ENCODE peak calls at places on chromosomes 13 and 19, in nine cellular contexts. B, N, Q, H, A, L, W, R and V are unnamed samples.

GRCh38 chr19:33219261-33219812 is 6.3 kb downstream of the SLC7A10 start:
- DNase-seq in B (no peak), N (no peak), Q (no peak), H (no peak), A (no peak), L (no peak), W (no peak), R (no peak), V (no peak)

GRCh38 chr13:48121733-48122132 is 26.8 kb upstream of the MED4 start:
- DNase-seq in B (no peak), N (no peak), Q (no peak), H (no peak), A (no peak), L (no peak), W (no peak), R (no peak), V (no peak)

GRCh38 chr19:48819366-48819816 is 8.6 kb upstream of the BCAT2 start:
- DNase-seq in B (peak), N (peak), Q (peak), H (peak), A (peak), L (peak), W (peak), R (peak), V (no peak)

GRCh38 chr13:34161829-34162544 is 344.0 kb downstream of the RFC3 start:
- DNase-seq in B (no peak), N (no peak), Q (no peak), H (no peak), A (no peak), L (peak), W (no peak), R (no peak), V (no peak)

GRCh38 chr19:41872384-41872774 is 4.7 kb upstream of the CD79A start:
- DNase-seq in B (no peak), N (no peak), Q (no peak), H (no peak), A (no peak), L (no peak), W (no peak), R (no peak), V (no peak)

GRCh38 chr13:114068723-114069322 is 63.6 kb downstream of the RASA3 start:
- DNase-seq in B (peak), N (peak), Q (peak), H (no peak), A (peak), L (peak), W (no peak), R (peak), V (no peak)

GRCh38 chr19:29881386-29881785 is 60.7 kb upstream of the URI1 start:
- DNase-seq in B (no peak), N (no peak), Q (no peak), H (no peak), A (no peak), L (no peak), W (no peak), R (no peak), V (no peak)

GRCh38 chr13:69796256-69796655 is 311.4 kb upstream of the ATXN8OS start:
- DNase-seq in B (no peak), N (no peak), Q (no peak), H (no peak), A (no peak), L (no peak), W (no peak), R (no peak), V (no peak)

GRCh38 chr19:41670755-41671154 is 17.3 kb downstream of the CEACAM7 start:
- DNase-seq in B (no peak), N (no peak), Q (no peak), H (no peak), A (no peak), L (no peak), W (no peak), R (no peak), V (no peak)

GRCh38 chr13:98567140-98567539 is 9.8 kb downstream of the STK24 start:
- DNase-seq in B (no peak), N (no peak), Q (no peak), H (no peak), A (no peak), L (no peak), W (no peak), R (no peak), V (no peak)

GRCh38 chr19:48274173-48274572 is 4.3 kb downstream of the ZNF114 start:
- DNase-seq in B (no peak), N (no peak), Q (no peak), H (no peak), A (no peak), L (no peak), W (no peak), R (no peak), V (no peak)

GRCh38 chr13:113732961-113733950 is 25.8 kb upstream of the TMEM255B start:
- DNase-seq in B (no peak), N (no peak), Q (no peak), H (no peak), A (no peak), L (no peak), W (no peak), R (no peak), V (no peak)

GRCh38 chr13:92989301-92989700 is 237.3 kb upstream of the GPC6 start:
- DNase-seq in B (no peak), N (no peak), Q (no peak), H (no peak), A (no peak), L (no peak), W (no peak), R (no peak), V (no peak)

GRCh38 chr19:41166888-41167804 is 25.9 kb upstream of the CYP2S1 start:
- DNase-seq in B (no peak), N (no peak), Q (no peak), H (no peak), A (no peak), L (no peak), W (no peak), R (no peak), V (no peak)

GRCh38 chr13:44015808-44016207 is 136.1 kb downstream of the LACC1 start:
- DNase-seq in B (no peak), N (no peak), Q (no peak), H (no peak), A (no peak), L (peak), W (no peak), R (no peak), V (no peak)

GRCh38 chr13:42040730-42041016 is 7.8 kb upstream of the DGKH start:
- DNase-seq in B (no peak), N (no peak), Q (no peak), H (no peak), A (no peak), L (no peak), W (no peak), R (no peak), V (no peak)

GRCh38 chr19:19385900-19386339 is 19.6 kb upstream of the GATAD2A start:
- DNase-seq in B (peak), N (no peak), Q (no peak), H (no peak), A (no peak), L (no peak), W (no peak), R (no peak), V (no peak)
- TF ChIP-seq POLR2A in B (no peak), N (no peak), Q (peak), H (peak), A (peak), L (peak), W (no peak), R (no peak), V (peak)

GRCh38 chr13:71828117-71828516 is 38.9 kb downstream of the DACH1 start:
- DNase-seq in B (no peak), N (no peak), Q (no peak), H (no peak), A (no peak), L (no peak), W (no peak), R (no peak), V (no peak)
- TF ChIP-seq POLR2A in B (no peak), N (no peak), Q (no peak), H (no peak), A (no peak), L (no peak), W (no peak), R (no peak), V (no peak)

GRCh38 chr19:2785244-2786000 is at the start of gene THOP1:
- DNase-seq in B (peak), N (peak), Q (peak), H (peak), A (peak), L (peak), W (peak), R (peak), V (peak)
- TF ChIP-seq POLR2A in B (peak), N (peak), Q (peak), H (peak), A (peak), L (peak), W (peak), R (no peak), V (peak)

GRCh38 chr13:105719861-105720260 is 815.6 kb downstream of the EFNB2 start:
- DNase-seq in B (no peak), N (no peak), Q (no peak), H (no peak), A (no peak), L (no peak), W (no peak), R (no peak), V (no peak)

DNA sequence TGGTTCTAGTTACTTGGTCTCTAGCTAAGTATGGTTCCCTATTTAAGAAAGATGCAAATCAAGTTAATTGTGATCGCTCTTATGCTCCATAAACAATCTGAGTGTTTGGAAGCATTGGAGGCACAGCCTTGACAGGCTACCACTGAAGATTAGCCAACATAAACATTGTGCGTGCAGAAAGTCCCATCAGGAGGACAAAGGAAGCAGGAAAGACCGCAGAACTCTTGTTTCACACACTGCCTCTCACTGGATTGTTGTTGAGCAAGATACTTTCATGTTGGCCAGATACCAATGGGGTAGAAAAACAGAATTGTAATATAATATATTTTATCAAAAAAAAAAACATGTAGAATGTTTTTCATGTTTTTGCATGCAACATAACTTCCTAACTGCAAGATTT is 814.4 kb downstream of the EFNB2 start:
- DNase-seq in B (no peak), N (no peak), Q (no peak), H (no peak), A (no peak), L (no peak), W (no peak), R (no peak), V (no peak)
- TF ChIP-seq POLR2A in B (no peak), N (no peak), Q (no peak), H (no peak), A (no peak), L (no peak), W (no peak), R (no peak), V (no peak)

GRCh38 chr13:49608932-49609331 is 19.4 kb upstream of the ARL11 start:
- DNase-seq in B (no peak), N (no peak), Q (no peak), H (no peak), A (no peak), L (no peak), W (no peak), R (no peak), V (no peak)

GRCh38 chr13:49604570-49604969 is 19.2 kb upstream of the RCBTB1 start:
- DNase-seq in B (no peak), N (no peak), Q (no peak), H (no peak), A (no peak), L (no peak), W (no peak), R (no peak), V (no peak)

GRCh38 chr13:49610176-49610575 is 18.1 kb upstream of the ARL11 start:
- DNase-seq in B (no peak), N (no peak), Q (no peak), H (no peak), A (no peak), L (no peak), W (no peak), R (no peak), V (no peak)

GRCh38 chr13:49607761-49608160 is 20.5 kb upstream of the ARL11 start:
- DNase-seq in B (no peak), N (no peak), Q (no peak), H (no peak), A (no peak), L (no peak), W (no peak), R (no peak), V (no peak)

GRCh38 chr13:49606747-49607648 is 21.3 kb upstream of the ARL11 start:
- DNase-seq in B (peak), N (peak), Q (peak), H (peak), A (peak), L (peak), W (peak), R (peak), V (peak)
- TF ChIP-seq POLR2A in B (no peak), N (no peak), Q (no peak), H (no peak), A (no peak), L (no peak), W (no peak), R (no peak), V (no peak)

DNA sequence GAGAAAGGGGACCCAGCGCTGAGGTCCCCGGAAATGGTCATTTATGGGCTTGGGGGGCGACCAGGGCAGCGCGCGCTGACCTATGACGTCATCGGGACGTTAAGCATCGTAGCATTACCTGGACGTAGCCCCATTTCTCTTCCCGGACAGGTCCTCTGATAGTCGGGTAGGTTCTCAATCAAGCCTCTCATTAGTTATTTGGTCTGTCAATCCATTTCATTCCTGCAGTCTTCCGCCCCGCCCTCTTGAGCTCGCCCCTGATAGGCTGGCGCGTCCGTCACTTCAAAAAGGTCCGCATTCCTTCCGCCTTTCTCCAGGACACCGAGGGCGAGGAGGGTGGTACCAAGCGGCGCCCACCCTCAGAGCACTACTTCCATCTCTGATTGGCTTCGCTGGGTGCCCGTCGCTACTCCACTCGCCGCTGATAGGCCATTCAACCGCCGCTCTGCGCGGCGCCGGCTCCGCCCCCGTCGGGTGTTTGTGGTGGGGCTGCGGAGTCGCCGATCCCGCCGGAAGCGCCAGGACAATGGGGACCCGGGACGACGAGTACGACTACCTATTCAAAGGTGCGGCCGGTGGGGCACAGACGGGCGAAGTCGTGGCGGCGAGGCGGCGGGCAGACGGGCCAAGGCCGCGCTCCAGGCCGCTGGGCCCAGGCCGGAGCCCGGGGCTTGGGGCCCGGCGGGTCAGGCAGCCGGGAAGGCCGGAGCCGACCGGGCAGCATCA is at the start of gene RAB11B:
- DNase-seq in B (peak), N (peak), Q (peak), H (peak), A (peak), L (peak), W (peak), R (peak), V (peak)
- TF ChIP-seq POLR2A in B (peak), N (peak), Q (peak), H (no peak), A (peak), L (peak), W (peak), R (peak), V (peak)

GRCh38 chr13:23551213-23552008 is 18.8 kb upstream of the TNFRSF19 start:
- DNase-seq in B (no peak), N (no peak), Q (no peak), H (no peak), A (no peak), L (no peak), W (peak), R (no peak), V (no peak)

GRCh38 chr13:23550164-23550563 is 20.0 kb upstream of the TNFRSF19 start:
- DNase-seq in B (no peak), N (no peak), Q (no peak), H (no peak), A (no peak), L (no peak), W (no peak), R (no peak), V (no peak)

GRCh38 chr13:23549724-23550123 is 20.5 kb upstream of the TNFRSF19 start:
- DNase-seq in B (no peak), N (no peak), Q (no peak), H (no peak), A (no peak), L (no peak), W (no peak), R (no peak), V (no peak)

GRCh38 chr13:23544668-23545067 is 25.5 kb upstream of the TNFRSF19 start:
- DNase-seq in B (no peak), N (no peak), Q (no peak), H (no peak), A (no peak), L (no peak), W (peak), R (no peak), V (no peak)

GRCh38 chr13:23547000-23547590 is 23.1 kb upstream of the TNFRSF19 start:
- DNase-seq in B (peak), N (peak), Q (no peak), H (no peak), A (peak), L (no peak), W (peak), R (no peak), V (no peak)
- TF ChIP-seq POLR2A in B (no peak), N (no peak), Q (no peak), H (no peak), A (no peak), L (no peak), W (no peak), R (no peak), V (no peak)

DNA sequence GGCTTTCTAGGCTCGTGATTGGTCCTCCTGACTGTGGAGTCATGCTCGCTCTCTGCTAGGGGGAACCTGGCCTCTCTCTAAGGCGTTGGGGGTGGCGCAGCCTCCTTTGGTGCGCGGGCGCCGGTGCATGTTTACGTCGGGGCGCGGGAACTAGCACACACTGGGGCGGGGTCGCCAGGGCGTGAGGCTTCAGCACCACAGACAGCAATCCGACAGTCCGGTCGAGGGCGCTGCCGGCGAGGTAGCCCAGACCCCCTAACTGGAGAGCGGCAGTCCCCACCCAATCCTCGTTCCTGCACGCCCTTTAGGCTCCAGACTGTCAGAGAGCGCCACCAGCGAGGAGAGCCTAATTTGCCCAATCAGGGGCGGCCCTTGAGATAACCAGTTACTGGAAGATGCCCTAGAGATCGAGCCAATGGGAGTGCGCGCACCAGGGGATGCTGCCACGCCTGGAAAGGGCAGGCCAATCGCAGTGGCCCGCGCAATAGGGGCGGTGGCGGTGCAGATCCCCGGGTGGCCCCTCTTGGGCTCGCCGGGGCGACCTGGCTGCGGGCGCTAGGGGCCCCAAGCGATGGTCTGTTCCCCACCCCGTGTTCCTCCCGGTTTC is 1.0 kb upstream of the ELAVL3 start:
- DNase-seq in B (no peak), N (peak), Q (peak), H (no peak), A (peak), L (peak), W (no peak), R (peak), V (peak)
- TF ChIP-seq POLR2A in B (no peak), N (no peak), Q (no peak), H (no peak), A (no peak), L (no peak), W (no peak), R (no peak), V (no peak)